ENCODE peak calls at places on chromosomes 5 and 9, in ten cellular contexts. G is GM23338, O is Panc1, R is GM12891, Z is HCT116, L is SK-N-SH, X is sigmoid colon, J is breast epithelium, U is stomach, P is spleen. E is an unnamed sample.

GRCh38 chr9:112059145-112059979 is 115.7 kb downstream of the SUSD1 start:
- DNase-seq in G (no peak), O (no peak), R (no peak), Z (no peak), L (no peak), X (no peak), J (peak; percentile 24), U (no peak), P (no peak), E (peak; percentile 55)

GRCh38 chr5:40634593-40634992 is 45.1 kb upstream of the PTGER4 start:
- DNase-seq in G (no peak), O (no peak), R (no peak), Z (no peak), L (no peak), X (no peak), J (no peak), U (no peak), P (no peak), E (no peak)

GRCh38 chr9:127179633-127180401 is 57.4 kb upstream of the ANGPTL2 start:
- DNase-seq in G (no peak), O (no peak), R (no peak), Z (no peak), L (no peak), X (peak; percentile 57), J (peak; percentile 17), U (peak; percentile 25), P (peak; percentile 63), E (peak; percentile 5)

GRCh38 chr5:171907731-171908343 is 98.6 kb downstream of the FBXW11 start:
- DNase-seq in G (peak; percentile 84), O (peak; percentile 28), R (no peak), Z (peak; percentile 37), L (peak; percentile 52), X (no peak), J (no peak), U (peak; percentile 34), P (no peak), E (peak; percentile 15)

GRCh38 chr9:108478431-108478837 is 377.4 kb downstream of the ACTL7B start:
- DNase-seq in G (no peak), O (no peak), R (no peak), Z (no peak), L (no peak), X (peak; percentile 64), J (no peak), U (no peak), P (no peak), E (peak; percentile 39)

GRCh38 chr5:42995152-42995751 is 44.9 kb downstream of the ANXA2R start:
- DNase-seq in G (no peak), O (no peak), R (no peak), Z (no peak), L (no peak), X (no peak), J (no peak), U (no peak), P (no peak), E (no peak)

GRCh38 chr9:4297795-4298254 is 2.0 kb downstream of the GLIS3 start:
- DNase-seq in G (peak; percentile 89), O (no peak), R (peak; percentile 34), Z (no peak), L (peak; percentile 74), X (peak; percentile 88), J (peak; percentile 38), U (peak; percentile 58), P (peak; percentile 81), E (peak; percentile 67)

GRCh38 chr5:78547171-78547570 is 101.4 kb downstream of the LHFPL2 start:
- DNase-seq in G (no peak), O (no peak), R (no peak), Z (no peak), L (no peak), X (peak; percentile 83), J (no peak), U (no peak), P (no peak), E (no peak)

GRCh38 chr5:1479581-1480188 is 34.4 kb upstream of the SLC6A3 start:
- DNase-seq in G (peak; percentile 65), O (no peak), R (peak; percentile 73), Z (no peak), L (peak; percentile 87), X (no peak), J (no peak), U (peak; percentile 37), P (peak; percentile 90), E (peak; percentile 48)

GRCh38 chr5:160310140-160310909 is 2.0 kb downstream of the CCNJL start:
- DNase-seq in G (no peak), O (no peak), R (no peak), Z (no peak), L (no peak), X (no peak), J (no peak), U (no peak), P (no peak), E (no peak)

GRCh38 chr9:134501266-134502181 is 140.1 kb upstream of the COL5A1 start:
- DNase-seq in G (peak; percentile 83), O (no peak), R (no peak), Z (no peak), L (peak; percentile 44), X (peak; percentile 60), J (no peak), U (no peak), P (peak; percentile 55), E (no peak)

GRCh38 chr9:112970939-112971338 is 41.1 kb downstream of the ZNF883 start:
- DNase-seq in G (peak; percentile 38), O (no peak), R (no peak), Z (no peak), L (peak; percentile 26), X (no peak), J (no peak), U (no peak), P (no peak), E (no peak)

GRCh38 chr9:16062542-16063240 is 509.8 kb downstream of the CCDC171 start:
- DNase-seq in G (no peak), O (peak; percentile 36), R (no peak), Z (peak; percentile 6), L (no peak), X (no peak), J (no peak), U (no peak), P (no peak), E (no peak)

GRCh38 chr9:1460143-1460769 is 410.1 kb downstream of the DMRT2 start:
- DNase-seq in G (peak; percentile 76), O (no peak), R (peak; percentile 14), Z (no peak), L (peak; percentile 22), X (no peak), J (no peak), U (no peak), P (no peak), E (peak; percentile 7)

GRCh38 chr9:27590636-27591035 is 17.4 kb upstream of the C9orf72 start:
- DNase-seq in G (no peak), O (no peak), R (no peak), Z (no peak), L (no peak), X (no peak), J (no peak), U (no peak), P (no peak), E (no peak)

GRCh38 chr9:136495401-136495800 is 12.6 kb upstream of the SEC16A start:
- DNase-seq in G (no peak), O (no peak), R (no peak), Z (no peak), L (no peak), X (no peak), J (no peak), U (no peak), P (no peak), E (no peak)

GRCh38 chr5:8807636-8808035 is 738.2 kb downstream of the SEMA5A start:
- DNase-seq in G (no peak), O (no peak), R (no peak), Z (no peak), L (no peak), X (no peak), J (no peak), U (no peak), P (no peak), E (no peak)

GRCh38 chr9:18666987-18667772 is 193.2 kb downstream of the ADAMTSL1 start:
- DNase-seq in G (no peak), O (no peak), R (no peak), Z (no peak), L (no peak), X (no peak), J (no peak), U (no peak), P (no peak), E (no peak)

GRCh38 chr9:18658764-18659705 is 185.1 kb downstream of the ADAMTSL1 start:
- DNase-seq in G (no peak), O (no peak), R (no peak), Z (no peak), L (no peak), X (no peak), J (no peak), U (no peak), P (no peak), E (no peak)

GRCh38 chr9:18666348-18666747 is 192.4 kb downstream of the ADAMTSL1 start:
- DNase-seq in G (no peak), O (no peak), R (no peak), Z (no peak), L (no peak), X (no peak), J (no peak), U (no peak), P (no peak), E (no peak)

GRCh38 chr9:18665947-18666346 is 192.0 kb downstream of the ADAMTSL1 start:
- DNase-seq in G (no peak), O (no peak), R (no peak), Z (no peak), L (no peak), X (no peak), J (no peak), U (no peak), P (no peak), E (no peak)

GRCh38 chr9:18662320-18662719 is 188.4 kb downstream of the ADAMTSL1 start:
- DNase-seq in G (no peak), O (no peak), R (no peak), Z (no peak), L (no peak), X (no peak), J (no peak), U (no peak), P (no peak), E (no peak)
- TF ChIP-seq POLR2AphosphoS5 in G (no peak), O (no peak), R (no peak), Z (no peak), L (no peak), X (no peak), J (no peak), U (no peak), P (no peak), E (no peak)

GRCh38 chr9:13744233-13744954 is 464.9 kb upstream of the MPDZ start:
- DNase-seq in G (no peak), O (no peak), R (no peak), Z (no peak), L (peak; percentile 49), X (no peak), J (no peak), U (no peak), P (no peak), E (no peak)
- TF ChIP-seq POLR2AphosphoS5 in G (no peak), O (no peak), R (no peak), Z (no peak), L (no peak), X (no peak), J (no peak), U (no peak), P (no peak), E (no peak)

GRCh38 chr9:115093550-115093949 is 24.4 kb downstream of the TNC start:
- DNase-seq in G (no peak), O (no peak), R (no peak), Z (no peak), L (no peak), X (no peak), J (no peak), U (no peak), P (no peak), E (no peak)
- TF ChIP-seq POLR2AphosphoS5 in G (no peak), O (no peak), R (no peak), Z (no peak), L (no peak), X (no peak), J (no peak), U (no peak), P (no peak), E (no peak)

GRCh38 chr5:96199713-96200183 is 233.3 kb downstream of the PCSK1 start:
- DNase-seq in G (no peak), O (no peak), R (no peak), Z (no peak), L (no peak), X (no peak), J (no peak), U (no peak), P (no peak), E (no peak)
- TF ChIP-seq POLR2AphosphoS5 in G (no peak), O (no peak), R (no peak), Z (no peak), L (no peak), X (no peak), J (no peak), U (no peak), P (no peak), E (no peak)

E was measured in transverse colon.